ENCODE peak calls at places on chromosomes 7 and 10, in ten cellular contexts. O is K562, P is heart left ventricle, J is A549, N is tibial nerve, D is lower leg skin, Y is IMR-90, H is body of pancreas, F is HCT116, S is right lobe of liver. X is an unnamed sample.
A peak's percentile ranks its signal among the peaks of the same experiment; 100 is the strongest.

GRCh38 chr10:94423627-94424026 is 21.3 kb downstream of the TBC1D12 start:
- DNase-seq in O (no peak), P (no peak), J (no peak), N (no peak), D (no peak), Y (peak; percentile 75), H (no peak), F (no peak), S (no peak), X (no peak)

GRCh38 chr10:132850896-132851295 is 64.9 kb upstream of the NKX6-2 start:
- DNase-seq in O (no peak), P (no peak), J (no peak), N (peak; percentile 9), D (peak; percentile 66), Y (no peak), H (no peak), F (no peak), S (no peak), X (no peak)

GRCh38 chr10:90865400-90865799 is 6.4 kb upstream of the RPP30 start:
- DNase-seq in O (peak; percentile 25), P (no peak), J (no peak), N (no peak), D (no peak), Y (peak; percentile 36), H (no peak), F (no peak), S (no peak), X (no peak)

GRCh38 chr7:132412435-132412834 is 163.8 kb downstream of the PLXNA4 start:
- DNase-seq in O (no peak), P (no peak), J (no peak), N (no peak), D (no peak), Y (no peak), H (no peak), F (no peak), S (no peak), X (no peak)

GRCh38 chr7:97871659-97872024 is 566 bp downstream of the ASNS start:
- DNase-seq in O (peak; percentile 46), P (no peak), J (no peak), N (no peak), D (no peak), Y (no peak), H (no peak), F (no peak), S (no peak), X (peak; percentile 67)

GRCh38 chr10:132399117-132400035 is 2.4 kb downstream of the PWWP2B start:
- DNase-seq in O (no peak), P (peak; percentile 51), J (no peak), N (no peak), D (no peak), Y (no peak), H (peak; percentile 94), F (no peak), S (peak; percentile 43), X (no peak)

GRCh38 chr7:75866497-75867389 is 12.1 kb upstream of the RHBDD2 start:
- DNase-seq in O (peak; percentile 82), P (no peak), J (peak; percentile 77), N (no peak), D (peak; percentile 88), Y (peak; percentile 65), H (peak; percentile 73), F (peak; percentile 48), S (peak; percentile 67), X (peak; percentile 65)

GRCh38 chr7:1894906-1895663 is 225.0 kb downstream of the ELFN1 start:
- DNase-seq in O (no peak), P (no peak), J (no peak), N (no peak), D (no peak), Y (no peak), H (no peak), F (no peak), S (no peak), X (no peak)

GRCh38 chr10:62082729-62083412 is 181.4 kb downstream of the ARID5B start:
- DNase-seq in O (no peak), P (no peak), J (peak; percentile 29), N (no peak), D (no peak), Y (peak; percentile 74), H (no peak), F (no peak), S (no peak), X (no peak)

GRCh38 chr7:24722386-24723177 is 34.7 kb downstream of the GSDME start:
- DNase-seq in O (no peak), P (no peak), J (peak; percentile 42), N (no peak), D (peak; percentile 64), Y (no peak), H (no peak), F (no peak), S (no peak), X (peak; percentile 4)

GRCh38 chr10:61992683-61993629 is 91.5 kb downstream of the ARID5B start:
- DNase-seq in O (no peak), P (no peak), J (peak; percentile 50), N (peak; percentile 42), D (no peak), Y (peak; percentile 88), H (peak; percentile 71), F (no peak), S (no peak), X (peak; percentile 15)

GRCh38 chr7:2082357-2083038 is 150.2 kb downstream of the MAD1L1 start:
- DNase-seq in O (no peak), P (no peak), J (no peak), N (no peak), D (no peak), Y (peak; percentile 92), H (peak; percentile 30), F (no peak), S (no peak), X (no peak)

GRCh38 chr7:57400531-57401155 is 49.3 kb upstream of the ZNF716 start:
- DNase-seq in O (no peak), P (no peak), J (no peak), N (no peak), D (peak; percentile 53), Y (no peak), H (no peak), F (no peak), S (no peak), X (no peak)

GRCh38 chr10:132455986-132456847 is 59.2 kb downstream of the PWWP2B start:
- DNase-seq in O (no peak), P (peak; percentile 46), J (no peak), N (no peak), D (no peak), Y (no peak), H (no peak), F (no peak), S (peak; percentile 53), X (no peak)

GRCh38 chr7:80991654-80992053 is 72.8 kb upstream of the SEMA3C start:
- DNase-seq in O (no peak), P (no peak), J (no peak), N (no peak), D (no peak), Y (no peak), H (no peak), F (no peak), S (no peak), X (no peak)

GRCh38 chr10:91829268-91829667 is 31.0 kb downstream of the TNKS2 start:
- DNase-seq in O (no peak), P (no peak), J (no peak), N (no peak), D (no peak), Y (no peak), H (no peak), F (no peak), S (no peak), X (no peak)

GRCh38 chr7:19754521-19755116 is 18.8 kb downstream of the TMEM196 start:
- DNase-seq in O (peak; percentile 11), P (no peak), J (peak; percentile 49), N (no peak), D (no peak), Y (peak; percentile 12), H (no peak), F (peak; percentile 51), S (no peak), X (peak; percentile 54)

GRCh38 chr7:7438851-7439250 is 96.8 kb downstream of the COL28A1 start:
- DNase-seq in O (no peak), P (no peak), J (peak; percentile 94), N (no peak), D (no peak), Y (peak; percentile 99), H (no peak), F (peak; percentile 87), S (no peak), X (no peak)

GRCh38 chr10:27819781-27820531 is 74.3 kb upstream of the MKX start:
- DNase-seq in O (no peak), P (peak; percentile 76), J (no peak), N (no peak), D (no peak), Y (peak; percentile 66), H (peak; percentile 79), F (no peak), S (no peak), X (no peak)

GRCh38 chr7:46369933-46370654 is 449.0 kb upstream of the IGFBP3 start:
- DNase-seq in O (no peak), P (no peak), J (no peak), N (no peak), D (no peak), Y (peak; percentile 91), H (no peak), F (peak; percentile 7), S (no peak), X (no peak)

GRCh38 chr7:74164985-74165456 is 9.1 kb upstream of the EIF4H start:
- DNase-seq in O (peak; percentile 33), P (no peak), J (peak; percentile 48), N (no peak), D (no peak), Y (peak; percentile 43), H (peak; percentile 81), F (no peak), S (no peak), X (peak; percentile 8)

GRCh38 chr7:34277016-34277800 is 371.9 kb downstream of the BMPER start:
- DNase-seq in O (no peak), P (no peak), J (no peak), N (no peak), D (no peak), Y (peak; percentile 31), H (no peak), F (no peak), S (no peak), X (no peak)
- TF ChIP-seq POLR2A in O (no peak), P (no peak), J (no peak), N (no peak), D (no peak), Y (no peak), H (no peak), F (no peak), S (no peak), X (no peak)

GRCh38 chr7:55377162-55377810 is 12.1 kb downstream of the LANCL2 start:
- DNase-seq in O (no peak), P (no peak), J (no peak), N (no peak), D (no peak), Y (no peak), H (no peak), F (no peak), S (no peak), X (no peak)
- TF ChIP-seq POLR2A in O (no peak), P (no peak), J (no peak), N (no peak), D (no peak), Y (no peak), H (no peak), F (no peak), S (no peak), X (no peak)

GRCh38 chr7:156515911-156516790 is 124.4 kb upstream of the RNF32 start:
- DNase-seq in O (no peak), P (no peak), J (no peak), N (no peak), D (no peak), Y (no peak), H (peak; percentile 51), F (no peak), S (peak; percentile 70), X (no peak)
- TF ChIP-seq POLR2A in O (no peak), P (no peak), J (no peak), N (no peak), D (no peak), Y (no peak), H (no peak), F (no peak), S (peak; percentile 80), X (no peak)

GRCh38 chr7:48088559-48089414 is at the start of gene UPP1:
- DNase-seq in O (peak; percentile 86), P (peak; percentile 96), J (peak; percentile 98), N (peak; percentile 84), D (peak; percentile 99), Y (peak; percentile 90), H (peak; percentile 97), F (peak; percentile 73), S (peak; percentile 99), X (peak; percentile 66)
- TF ChIP-seq POLR2A in O (peak; percentile 74), P (no peak), J (peak; percentile 82), N (peak; percentile 68), D (no peak), Y (peak; percentile 93), H (peak; percentile 84), F (peak; percentile 43), S (peak; percentile 94), X (no peak)